ENCODE peak calls at places on chromosomes 11 and 22, in five cellular contexts. D is Caco-2, K is IMR-90, R is brain microvascular endothelial cell, W is AG09309. A is an unnamed sample.
A peak's percentile ranks its signal among the peaks of the same experiment; 100 is the strongest.

GRCh38 chr22:36738416-36739020 is 35.0 kb upstream of the CACNG2 start:
- DNase-seq in D (peak; percentile 6), K (no peak), R (no peak), W (no peak), A (no peak)

GRCh38 chr22:24091551-24092420 is 80.7 kb downstream of the CABIN1 start:
- DNase-seq in D (no peak), K (no peak), R (no peak), W (no peak), A (no peak)

GRCh38 chr11:90895850-90896249 is 673.0 kb upstream of the CHORDC1 start:
- DNase-seq in D (no peak), K (no peak), R (no peak), W (no peak), A (no peak)

GRCh38 chr11:80330302-80330701 is 889.5 kb upstream of the TENM4 start:
- DNase-seq in D (no peak), K (peak; percentile 51), R (peak; percentile 82), W (no peak), A (no peak)

GRCh38 chr11:69705901-69706787 is 2.3 kb upstream of the FGF19 start:
- DNase-seq in D (peak; percentile 75), K (no peak), R (no peak), W (no peak), A (no peak)

GRCh38 chr22:37566329-37566837 is 6.1 kb downstream of the CDC42EP1 start:
- DNase-seq in D (no peak), K (no peak), R (no peak), W (no peak), A (no peak)

GRCh38 chr11:130278151-130278550 is 36.6 kb downstream of the ZBTB44 start:
- DNase-seq in D (no peak), K (no peak), R (no peak), W (no peak), A (no peak)

GRCh38 chr11:117809236-117810055 is 12.4 kb upstream of the DSCAML1 start:
- DNase-seq in D (peak; percentile 89), K (peak; percentile 8), R (peak; percentile 32), W (no peak), A (no peak)

GRCh38 chr11:95132956-95133355 is 43.3 kb downstream of the ENDOD1 start:
- DNase-seq in D (no peak), K (no peak), R (no peak), W (no peak), A (no peak)

GRCh38 chr11:48104562-48104924 is 112.1 kb upstream of the OR4B1 start:
- DNase-seq in D (no peak), K (no peak), R (no peak), W (no peak), A (no peak)

GRCh38 chr11:132683602-132684001 is 848.7 kb downstream of the OPCML start:
- DNase-seq in D (no peak), K (peak; percentile 14), R (peak; percentile 43), W (no peak), A (no peak)

GRCh38 chr11:68326334-68327215 is 14.2 kb downstream of the LRP5 start:
- DNase-seq in D (no peak), K (no peak), R (no peak), W (no peak), A (no peak)

GRCh38 chr22:24205438-24206189 is 24.3 kb downstream of the SUSD2 start:
- DNase-seq in D (no peak), K (no peak), R (no peak), W (no peak), A (no peak)

GRCh38 chr22:25113316-25113721 is 86.3 kb upstream of the CRYBB3 start:
- DNase-seq in D (no peak), K (no peak), R (no peak), W (no peak), A (no peak)

GRCh38 chr22:49965291-49966040 is 4.9 kb downstream of the PIM3 start:
- DNase-seq in D (peak; percentile 35), K (no peak), R (no peak), W (no peak), A (no peak)

GRCh38 chr11:10605941-10606381 is 37.5 kb upstream of the LYVE1 start:
- DNase-seq in D (no peak), K (peak; percentile 87), R (peak; percentile 74), W (peak; percentile 28), A (no peak)

GRCh38 chr22:38924197-38924952 is 33.0 kb upstream of the APOBEC3A start:
- DNase-seq in D (peak; percentile 90), K (peak; percentile 90), R (peak; percentile 88), W (peak; percentile 69), A (peak; percentile 79)

GRCh38 chr11:109998921-109999320 is 94.3 kb upstream of the ZC3H12C start:
- DNase-seq in D (no peak), K (no peak), R (no peak), W (no peak), A (no peak)

GRCh38 chr11:134596404-134596803 is 184.4 kb upstream of the B3GAT1 start:
- DNase-seq in D (peak; percentile 16), K (no peak), R (no peak), W (no peak), A (no peak)

GRCh38 chr11:65540290-65541092 is 15.6 kb downstream of the SCYL1 start:
- DNase-seq in D (peak; percentile 71), K (peak; percentile 82), R (peak; percentile 79), W (peak; percentile 43), A (peak; percentile 46)
- H3K4me3 ChIP-seq in D (peak overlapping the region; percentile 21), K (peak overlapping the region; percentile 59), R (peak overlapping the region; percentile 45), W (peak overlapping the region; percentile 50), A (peak overlapping the region; percentile 84)

DNA sequence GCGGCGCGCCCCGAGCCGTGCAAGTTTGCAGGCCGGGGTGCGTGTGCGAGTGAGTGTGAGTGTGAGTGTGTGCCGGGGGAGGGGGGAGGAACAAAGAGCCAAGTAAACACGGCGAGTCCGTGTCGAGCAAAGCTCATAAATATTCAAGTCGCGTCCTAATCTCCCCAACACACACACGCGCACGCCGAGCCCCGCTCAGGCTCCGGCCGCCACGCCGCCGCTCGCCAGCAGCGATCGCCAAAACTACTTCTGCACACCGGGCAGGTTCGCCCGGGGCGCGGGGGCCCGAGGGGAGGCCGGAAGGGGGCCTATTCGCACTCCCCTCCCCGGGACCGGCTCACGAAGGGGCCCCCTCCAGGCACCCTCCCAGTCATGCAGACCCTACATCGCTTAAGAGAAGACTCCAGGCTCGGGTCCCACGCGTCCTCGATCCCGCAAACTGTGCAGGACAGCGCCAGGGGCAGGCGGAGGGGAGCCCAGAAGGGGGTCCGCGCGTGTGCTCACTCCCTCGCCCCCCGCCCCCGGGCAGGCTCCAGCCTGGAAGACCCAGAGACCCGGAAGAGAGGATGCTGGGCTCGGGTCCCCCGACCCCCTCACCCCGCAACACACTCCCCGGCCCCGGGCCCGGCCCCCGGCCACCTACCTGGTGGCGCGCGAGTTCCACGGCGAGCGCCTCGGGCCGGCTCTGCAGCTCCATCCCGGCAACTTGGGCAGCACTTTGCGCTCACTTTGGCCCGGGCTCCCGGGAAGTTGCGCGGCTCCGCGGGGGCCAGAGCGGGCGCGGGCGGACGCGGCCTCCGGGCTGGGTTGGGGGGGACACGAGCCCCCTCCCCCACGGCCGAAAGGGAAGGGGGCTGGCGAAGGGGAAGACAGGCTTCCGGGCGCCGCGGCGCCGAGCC is 703 bp downstream of the PHF21B start:
- DNase-seq in D (no peak), K (no peak), R (no peak), W (no peak), A (no peak)
- H3K4me3 ChIP-seq in D (peak overlapping the region; percentile 31), K (peak overlapping the region; percentile 60), R (no peak overlapping the region), W (no peak overlapping the region), A (peak overlapping the region; percentile 41)

GRCh38 chr11:78048561-78048960 is 15.1 kb upstream of the THRSP start:
- DNase-seq in D (no peak), K (no peak), R (no peak), W (no peak), A (no peak)

GRCh38 chr11:78044706-78045105 is 19.0 kb upstream of the THRSP start:
- DNase-seq in D (no peak), K (no peak), R (no peak), W (no peak), A (no peak)

GRCh38 chr11:78046486-78046854 is 17.2 kb upstream of the THRSP start:
- DNase-seq in D (no peak), K (no peak), R (no peak), W (no peak), A (no peak)

GRCh38 chr11:78042858-78043257 is 19.8 kb upstream of the KCTD14 start:
- DNase-seq in D (no peak), K (no peak), R (no peak), W (no peak), A (no peak)

DNA sequence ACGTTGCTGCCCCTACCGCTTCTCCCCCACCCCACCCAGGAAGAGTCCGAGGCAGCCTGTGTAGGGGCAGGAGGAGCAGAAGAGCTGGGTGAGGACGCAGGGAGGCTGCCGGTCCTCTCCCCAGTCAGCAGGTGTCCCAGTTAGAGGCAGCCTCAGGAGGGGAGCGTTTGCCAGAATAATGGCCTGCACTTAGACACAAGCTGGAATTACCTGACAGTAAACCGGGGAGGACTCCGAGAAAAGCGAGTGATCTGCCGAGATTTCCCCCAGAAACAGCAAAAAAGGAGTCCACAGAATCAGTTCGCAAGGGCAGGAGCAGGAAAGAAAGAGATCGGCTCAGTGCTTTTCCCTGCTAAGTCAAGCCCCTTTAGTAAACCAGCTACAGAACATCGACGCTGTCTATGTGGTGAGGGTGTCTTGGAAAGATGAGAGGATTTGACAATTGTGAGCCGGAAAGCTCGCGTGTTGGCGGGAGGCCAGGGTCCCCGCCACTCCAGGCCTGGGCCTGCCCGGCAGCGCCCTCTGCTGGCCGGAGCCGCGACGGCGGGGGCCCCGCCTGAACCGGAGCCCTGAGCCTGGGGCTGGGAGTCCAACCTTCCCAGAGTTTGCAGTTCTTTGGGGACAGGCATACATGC is 17.7 kb upstream of the THRSP start:
- DNase-seq in D (peak; percentile 80), K (peak; percentile 59), R (peak; percentile 52), W (no peak), A (no peak)
- H3K4me3 ChIP-seq in D (peak overlapping the region; percentile 28), K (peak overlapping the region; percentile 41), R (peak overlapping the region; percentile 60), W (peak overlapping the region; percentile 30), A (peak overlapping the region; percentile 19)

GRCh38 chr11:83252941-83253340 is 33.2 kb downstream of the CCDC90B start:
- DNase-seq in D (no peak), K (no peak), R (no peak), W (no peak), A (no peak)
- H3K4me3 ChIP-seq in D (no peak overlapping the region), K (no peak overlapping the region), R (no peak overlapping the region), W (no peak overlapping the region), A (no peak overlapping the region)

GRCh38 chr11:123069878-123070821 is 8.2 kb upstream of the HSPA8 start:
- DNase-seq in D (no peak), K (no peak), R (no peak), W (no peak), A (no peak)
- H3K4me3 ChIP-seq in D (no peak overlapping the region), K (no peak overlapping the region), R (no peak overlapping the region), W (no peak overlapping the region), A (no peak overlapping the region)

A was measured in LNCaP clone FGC.